ENCODE peak calls at places on chromosomes 11 and 22, in six cellular contexts. T is RCC 7860; N is stimulated activated CD8-positive, alpha-beta memory T cell treated with anti-CD3 and anti-CD28 coated beads, Interleukin-4, amount 100 ng/mL, for 24 hours; Z is uterus; G is ecto neural progenitor cell; E is mucosa of gallbladder. A is an unnamed sample.

GRCh38 chr22:45314054-45314721 is 4.5 kb downstream of the FAM118A start:
- DNase-seq in T (no peak), N (no peak), Z (no peak), G (no peak), E (no peak), A (no peak)

GRCh38 chr11:35003658-35004057 is 87.2 kb downstream of the PDHX start:
- DNase-seq in T (no peak), N (no peak), Z (peak), G (no peak), E (no peak), A (no peak)

GRCh38 chr11:112780351-112781043 is 180.7 kb upstream of the NCAM1 start:
- DNase-seq in T (no peak), N (no peak), Z (peak), G (no peak), E (no peak), A (no peak)

GRCh38 chr22:22410121-22410520 is 98.4 kb downstream of the ZNF280B start:
- DNase-seq in T (no peak), N (no peak), Z (no peak), G (no peak), E (peak), A (peak)

GRCh38 chr11:71268706-71269321 is 16.4 kb upstream of the SHANK2 start:
- DNase-seq in T (no peak), N (no peak), Z (no peak), G (no peak), E (no peak), A (no peak)

GRCh38 chr11:48012051-48012391 is 31.7 kb downstream of the PTPRJ start:
- DNase-seq in T (no peak), N (peak), Z (no peak), G (no peak), E (no peak), A (no peak)

GRCh38 chr11:104159356-104159755 is 4.6 kb downstream of the PDGFD start:
- DNase-seq in T (no peak), N (no peak), Z (no peak), G (no peak), E (no peak), A (no peak)

GRCh38 chr22:33576205-33576604 is 344.1 kb downstream of the LARGE1 start:
- DNase-seq in T (no peak), N (no peak), Z (no peak), G (no peak), E (no peak), A (no peak)

GRCh38 chr11:115676768-115677167 is 172.6 kb upstream of the CADM1 start:
- DNase-seq in T (peak), N (no peak), Z (no peak), G (no peak), E (no peak), A (no peak)

GRCh38 chr11:92159931-92160330 is 64.7 kb upstream of the FAT3 start:
- DNase-seq in T (no peak), N (no peak), Z (no peak), G (no peak), E (no peak), A (no peak)

GRCh38 chr22:23219787-23220484 is 39.6 kb downstream of the BCR start:
- DNase-seq in T (peak), N (peak), Z (no peak), G (no peak), E (peak), A (no peak)

GRCh38 chr22:24937114-24937513 is 9.4 kb downstream of the LHFPL7 start:
- DNase-seq in T (no peak), N (no peak), Z (no peak), G (no peak), E (no peak), A (no peak)

GRCh38 chr11:129281471-129282268 is 89.5 kb upstream of the ARHGAP32 start:
- DNase-seq in T (no peak), N (no peak), Z (no peak), G (no peak), E (no peak), A (no peak)

GRCh38 chr22:26620197-26620596 is 1.6 kb upstream of the CRYBA4 start:
- DNase-seq in T (no peak), N (no peak), Z (no peak), G (no peak), E (no peak), A (no peak)

GRCh38 chr22:35606916-35607315 is 10.2 kb downstream of the MB start:
- DNase-seq in T (no peak), N (no peak), Z (no peak), G (no peak), E (no peak), A (no peak)

GRCh38 chr11:75233688-75234295 is 6.8 kb upstream of the TPBGL start:
- DNase-seq in T (peak), N (no peak), Z (no peak), G (peak), E (peak), A (no peak)

GRCh38 chr22:33274214-33274828 is 216.1 kb upstream of the SYN3 start:
- DNase-seq in T (no peak), N (no peak), Z (no peak), G (peak), E (no peak), A (peak)

GRCh38 chr11:32723332-32723731 is 71.1 kb downstream of the CCDC73 start:
- DNase-seq in T (no peak), N (no peak), Z (no peak), G (no peak), E (no peak), A (no peak)

GRCh38 chr22:32203181-32204105 is 1.4 kb downstream of the RFPL2 start:
- DNase-seq in T (no peak), N (no peak), Z (no peak), G (no peak), E (peak), A (no peak)

GRCh38 chr11:3049430-3050243 is 7.6 kb downstream of the CARS1 start:
- DNase-seq in T (peak), N (peak), Z (peak), G (no peak), E (peak), A (peak)

GRCh38 chr11:123055132-123055924 is 6.6 kb downstream of the HSPA8 start:
- DNase-seq in T (no peak), N (no peak), Z (no peak), G (no peak), E (no peak), A (no peak)

GRCh38 chr11:96278039-96278897 is 64.7 kb downstream of the MAML2 start:
- DNase-seq in T (no peak), N (no peak), Z (no peak), G (no peak), E (no peak), A (no peak)

GRCh38 chr22:47194476-47195155 is 432.2 kb downstream of the TBC1D22A start:
- DNase-seq in T (no peak), N (no peak), Z (no peak), G (peak), E (no peak), A (no peak)

GRCh38 chr11:120130991-120131760 is 6.7 kb downstream of the TRIM29 start:
- DNase-seq in T (no peak), N (no peak), Z (peak), G (no peak), E (no peak), A (no peak)

GRCh38 chr22:36775589-36775965 is 342 bp downstream of the IFT27 start:
- DNase-seq in T (peak), N (peak), Z (peak), G (no peak), E (peak), A (no peak)

GRCh38 chr11:102223859-102224258 is 93.4 kb upstream of the BIRC3 start:
- DNase-seq in T (no peak), N (no peak), Z (no peak), G (no peak), E (no peak), A (no peak)

GRCh38 chr22:29408925-29409324 is 20.6 kb upstream of the AP1B1 start:
- DNase-seq in T (no peak), N (no peak), Z (no peak), G (no peak), E (no peak), A (no peak)

GRCh38 chr11:10502065-10502680 is 38.8 kb downstream of the RNF141 start:
- DNase-seq in T (no peak), N (no peak), Z (no peak), G (no peak), E (no peak), A (no peak)

GRCh38 chr22:17411213-17411612 is 42.0 kb downstream of the CECR2 start:
- DNase-seq in T (no peak), N (no peak), Z (peak), G (no peak), E (no peak), A (no peak)

GRCh38 chr11:65429069-65429681 is 6.6 kb downstream of the NEAT1 start:
- DNase-seq in T (peak), N (no peak), Z (peak), G (no peak), E (no peak), A (no peak)